ENCODE peak calls at places on chromosomes 11 and 22, in nine cellular contexts. A is adrenal gland, E is kidney, N is sigmoid colon, C is heart left ventricle, Y is cardiac muscle cell, G is BE2C, J is A673, L is ovary. O is an unnamed sample.

GRCh38 chr11:103609117-103610066 is 427.0 kb upstream of the DDI1 start:
- DNase-seq in A (no peak), E (no peak), N (no peak), C (no peak), Y (peak; percentile 98), G (no peak), J (peak; percentile 85), L (no peak), O (peak; percentile 50)

GRCh38 chr11:117883063-117883462 is 6.6 kb upstream of the FXYD6 start:
- DNase-seq in A (no peak), E (no peak), N (no peak), C (no peak), Y (no peak), G (no peak), J (no peak), L (no peak), O (no peak)

GRCh38 chr11:23205156-23205871 is 345.0 kb upstream of the CCDC179 start:
- DNase-seq in A (no peak), E (no peak), N (no peak), C (no peak), Y (peak; percentile 17), G (no peak), J (no peak), L (no peak), O (no peak)

GRCh38 chr11:25566298-25567200 is 765.4 kb upstream of the ANO3 start:
- DNase-seq in A (peak; percentile 9), E (no peak), N (peak; percentile 64), C (peak; percentile 18), Y (peak; percentile 66), G (no peak), J (no peak), L (peak; percentile 46), O (no peak)

GRCh38 chr11:119721129-119722120 is 7.6 kb downstream of the NECTIN1 start:
- DNase-seq in A (no peak), E (no peak), N (no peak), C (peak; percentile 52), Y (no peak), G (peak; percentile 77), J (peak; percentile 49), L (no peak), O (peak; percentile 66)

GRCh38 chr11:45374632-45375031 is 88.5 kb upstream of the SYT13 start:
- DNase-seq in A (no peak), E (no peak), N (no peak), C (no peak), Y (peak; percentile 15), G (no peak), J (no peak), L (no peak), O (no peak)

GRCh38 chr11:64844330-64845124 is at the start of gene CDC42BPG:
- DNase-seq in A (peak; percentile 56), E (peak; percentile 93), N (no peak), C (peak; percentile 56), Y (peak; percentile 70), G (peak; percentile 72), J (peak; percentile 82), L (peak; percentile 73), O (peak; percentile 96)

GRCh38 chr22:22803285-22803853 is 84.2 kb upstream of the IGLL5 start:
- DNase-seq in A (no peak), E (no peak), N (no peak), C (no peak), Y (no peak), G (no peak), J (no peak), L (no peak), O (no peak)

GRCh38 chr11:68961245-68961644 is 19.5 kb downstream of the MRGPRD start:
- DNase-seq in A (no peak), E (peak; percentile 57), N (peak; percentile 57), C (no peak), Y (no peak), G (no peak), J (no peak), L (no peak), O (no peak)

GRCh38 chr11:4539603-4540219 is 5.3 kb upstream of the OR52M1 start:
- DNase-seq in A (peak; percentile 41), E (no peak), N (no peak), C (peak; percentile 22), Y (peak; percentile 48), G (peak; percentile 19), J (peak; percentile 49), L (peak; percentile 74), O (peak; percentile 59)

GRCh38 chr22:37604875-37605274 is 3.8 kb upstream of the GGA1 start:
- DNase-seq in A (no peak), E (no peak), N (no peak), C (no peak), Y (no peak), G (no peak), J (no peak), L (no peak), O (no peak)

GRCh38 chr11:7664867-7665266 is 8.4 kb downstream of the CYB5R2 start:
- DNase-seq in A (no peak), E (no peak), N (no peak), C (no peak), Y (no peak), G (no peak), J (no peak), L (no peak), O (no peak)

GRCh38 chr11:71145988-71146824 is 106.2 kb downstream of the SHANK2 start:
- DNase-seq in A (no peak), E (peak; percentile 61), N (no peak), C (no peak), Y (no peak), G (no peak), J (no peak), L (no peak), O (no peak)
- TF ChIP-seq CTCF in A (no peak), E (no peak), N (no peak), C (no peak), Y (no peak), G (no peak), J (no peak), L (no peak), O (no peak)

GRCh38 chr11:126359431-126360048 is 4.1 kb downstream of the ST3GAL4 start:
- DNase-seq in A (peak; percentile 92), E (peak; percentile 94), N (peak; percentile 92), C (peak; percentile 77), Y (peak; percentile 86), G (peak; percentile 66), J (peak; percentile 74), L (peak; percentile 94), O (no peak)
- H3K4me1 ChIP-seq in A (peaks cover 63% of the 10 kb centered on the region), E (peaks cover 30% of the 10 kb centered on the region), N (peaks cover 65% of the 10 kb centered on the region), C (peaks cover 82% of the 10 kb centered on the region), Y (peaks cover 16% of the 10 kb centered on the region), G (no peaks in the 10 kb centered on the region), J (peaks cover 30% of the 10 kb centered on the region), L (peaks cover 40% of the 10 kb centered on the region), O (peaks cover 13% of the 10 kb centered on the region)

DNA sequence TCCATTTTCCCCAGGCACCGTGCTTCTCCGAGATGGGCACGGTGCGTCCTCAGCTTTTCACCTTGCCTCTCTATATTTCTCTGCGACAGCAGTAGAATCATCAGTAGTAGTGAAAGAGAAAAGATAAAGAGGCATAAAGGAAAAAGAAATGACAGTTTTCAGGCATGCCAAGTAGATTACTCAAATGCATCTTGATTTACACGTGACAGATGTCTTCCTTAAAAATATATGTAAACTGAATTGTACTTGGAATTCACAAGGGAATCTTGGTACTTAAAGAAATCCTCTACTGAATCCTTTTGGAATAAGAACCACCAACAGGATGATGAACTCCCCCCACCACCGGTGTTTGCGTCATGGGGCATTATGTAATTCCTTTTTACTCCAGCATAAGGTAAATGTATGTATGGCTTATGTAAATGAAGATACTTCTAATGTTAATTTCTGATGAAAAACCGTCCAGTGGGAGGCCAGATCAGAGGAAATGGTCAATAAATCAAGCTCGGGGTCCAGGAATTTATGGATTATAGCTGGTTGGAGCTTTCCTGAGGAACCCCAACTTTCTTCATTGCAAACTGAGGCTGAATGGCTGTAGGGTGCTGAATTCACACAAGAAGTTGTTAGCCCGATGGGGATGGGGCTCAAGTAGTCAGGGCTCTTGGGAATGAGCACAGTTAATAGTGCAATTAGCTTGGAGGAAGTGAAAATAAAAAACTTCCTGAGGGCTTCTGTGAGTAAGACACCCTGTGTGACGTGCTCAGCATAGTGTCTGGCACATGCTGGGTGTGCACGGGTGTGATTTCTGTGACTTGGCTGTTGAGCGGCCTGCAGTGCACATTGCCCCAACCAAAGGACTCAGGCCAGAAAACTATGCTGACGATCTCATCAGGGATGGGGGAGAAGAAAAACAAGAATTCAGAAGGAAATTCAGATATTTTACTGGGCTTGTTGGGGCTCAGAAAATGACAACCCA is 630.4 kb downstream of the OPCML start:
- DNase-seq in A (no peak), E (no peak), N (no peak), C (no peak), Y (no peak), G (no peak), J (peak; percentile 83), L (no peak), O (no peak)
- H3K4me3 ChIP-seq in A (no peak overlapping the region), E (no peak overlapping the region), N (no peak overlapping the region), C (no peak overlapping the region), Y (no peak overlapping the region), G (no peak overlapping the region), J (no peak overlapping the region), L (no peak overlapping the region), O (no peak overlapping the region)

DNA sequence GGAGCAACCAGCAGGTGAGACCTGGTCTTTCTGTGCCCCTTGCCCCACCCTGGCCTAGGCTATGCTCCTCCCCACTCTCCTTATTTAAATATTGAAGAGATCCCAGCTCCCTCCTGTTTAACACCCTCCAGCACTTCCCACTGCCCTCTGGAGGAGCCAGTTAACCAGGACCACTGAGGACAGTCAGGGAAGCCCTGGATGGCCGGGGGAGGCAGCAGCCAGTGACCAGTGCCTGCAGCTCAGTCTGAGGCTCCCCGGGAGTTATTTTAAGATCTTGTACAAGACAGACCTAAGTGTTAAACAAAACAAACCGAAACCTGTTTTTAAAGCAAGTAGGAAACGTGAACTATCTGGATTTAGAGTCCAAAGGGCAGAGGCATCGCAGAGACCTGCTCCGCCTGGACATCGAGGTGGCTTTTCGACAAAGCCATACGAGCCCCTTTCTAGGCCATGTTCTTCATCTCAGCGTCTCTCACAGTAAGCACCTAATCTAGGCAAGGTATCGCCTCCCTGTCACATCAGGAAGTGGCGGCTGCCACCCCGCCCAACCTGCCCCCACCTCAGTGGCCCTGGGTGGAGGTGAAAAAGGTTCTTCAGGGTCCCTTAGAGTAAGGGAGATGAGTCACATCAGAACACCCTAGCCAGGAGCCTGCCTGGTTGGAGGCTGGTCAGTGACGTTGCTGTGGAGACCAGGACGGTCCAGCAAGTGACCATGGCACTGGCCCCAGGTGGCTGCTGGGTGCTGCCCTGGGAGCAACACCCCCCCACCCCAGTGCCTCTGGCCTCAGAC is 35.3 kb downstream of the TRMU start:
- DNase-seq in A (no peak), E (peak; percentile 74), N (no peak), C (no peak), Y (no peak), G (no peak), J (no peak), L (no peak), O (peak; percentile 78)
- TF ChIP-seq CTCF in A (no peak), E (no peak), N (no peak), C (no peak), Y (no peak), G (no peak), J (no peak), L (no peak), O (peak; percentile 28)

GRCh38 chr11:86625981-86626380 is 46.4 kb downstream of the ME3 start:
- DNase-seq in A (no peak), E (no peak), N (no peak), C (no peak), Y (peak; percentile 48), G (no peak), J (no peak), L (no peak), O (no peak)
- H3K4me1 ChIP-seq in A (peaks cover 9% of the 10 kb centered on the region), E (peaks cover 2% of the 10 kb centered on the region), N (peaks cover 79% of the 10 kb centered on the region), C (peaks cover 83% of the 10 kb centered on the region), Y (peaks cover 28% of the 10 kb centered on the region), G (no peaks in the 10 kb centered on the region), J (no peaks in the 10 kb centered on the region), L (peaks cover 36% of the 10 kb centered on the region), O (peaks cover 38% of the 10 kb centered on the region)

O was measured in Caco-2.